ENCODE peak calls at places on chromosomes 6 and 20, in nine cellular contexts. W, S, U, G, V, L, M, O and I are unnamed samples.

GRCh38 chr20:62766071-62766450 is 30.2 kb upstream of the MRGBP start:
- DNase-seq in W (no peak), S (no peak), U (no peak), G (no peak), V (no peak), L (no peak), M (no peak), O (no peak), I (no peak)

GRCh38 chr6:140684776-140685550 is 1310.5 kb upstream of the CITED2 start:
- DNase-seq in W (no peak), S (no peak), U (no peak), G (no peak), V (no peak), L (no peak), M (no peak), O (no peak), I (no peak)

GRCh38 chr20:5073154-5074049 is 46.4 kb downstream of the PCNA start:
- DNase-seq in W (no peak), S (no peak), U (no peak), G (peak; percentile 92), V (peak; percentile 45), L (no peak), M (no peak), O (peak; percentile 28), I (peak; percentile 75)

GRCh38 chr6:44708208-44708607 is 320.7 kb downstream of the CDC5L start:
- DNase-seq in W (no peak), S (no peak), U (no peak), G (no peak), V (no peak), L (no peak), M (no peak), O (no peak), I (no peak)

GRCh38 chr6:34510299-34510698 is 44.4 kb downstream of the PACSIN1 start:
- DNase-seq in W (no peak), S (no peak), U (no peak), G (no peak), V (no peak), L (no peak), M (no peak), O (no peak), I (no peak)

GRCh38 chr6:82951389-82951788 is 114.3 kb downstream of the UBE3D start:
- DNase-seq in W (no peak), S (no peak), U (no peak), G (no peak), V (no peak), L (no peak), M (no peak), O (no peak), I (peak; percentile 72)

GRCh38 chr20:32314768-32315167 is 37.3 kb downstream of the KIF3B start:
- DNase-seq in W (no peak), S (no peak), U (no peak), G (no peak), V (no peak), L (no peak), M (no peak), O (no peak), I (no peak)

GRCh38 chr20:26276811-26277210 is 580.2 kb upstream of the ZNF337 start:
- DNase-seq in W (peak; percentile 75), S (no peak), U (no peak), G (peak; percentile 33), V (no peak), L (no peak), M (no peak), O (no peak), I (no peak)

GRCh38 chr6:47134476-47135189 is 92.5 kb upstream of the ADGRF1 start:
- DNase-seq in W (peak; percentile 14), S (no peak), U (no peak), G (peak; percentile 90), V (no peak), L (no peak), M (no peak), O (peak; percentile 89), I (peak; percentile 56)

GRCh38 chr6:170404036-170404435 is 97.5 kb downstream of the FAM120B start:
- DNase-seq in W (no peak), S (no peak), U (no peak), G (no peak), V (no peak), L (no peak), M (no peak), O (no peak), I (no peak)

GRCh38 chr6:134816780-134817179 is 133.1 kb downstream of the ALDH8A1 start:
- DNase-seq in W (no peak), S (no peak), U (no peak), G (no peak), V (no peak), L (no peak), M (no peak), O (no peak), I (no peak)

GRCh38 chr6:13462380-13463326 is 24.7 kb downstream of the GFOD1 start:
- DNase-seq in W (peak; percentile 60), S (no peak), U (no peak), G (peak; percentile 47), V (no peak), L (peak; percentile 54), M (no peak), O (no peak), I (no peak)

GRCh38 chr6:148934534-148934933 is 187.7 kb downstream of the UST start:
- DNase-seq in W (no peak), S (no peak), U (no peak), G (no peak), V (no peak), L (no peak), M (no peak), O (no peak), I (no peak)